ENCODE peak calls at places on chromosomes 1 and 21, in four cellular contexts. K, T, A and M are unnamed samples.

GRCh38 chr1:230824571-230825060 is 43.7 kb downstream of the C1orf198 start:
- DNase-seq in A (peak), K (peak), T (no peak), M (peak)

GRCh38 chr1:224106568-224107281 is 7.2 kb upstream of the FBXO28 start:
- DNase-seq in K (peak), A (peak), T (peak), M (peak)

GRCh38 chr1:5577255-5578040 is 414.8 kb downstream of the NPHP4 start:
- DNase-seq in T (no peak), A (no peak), K (no peak), M (no peak)

GRCh38 chr1:154565876-154566275 is 1.7 kb upstream of the CHRNB2 start:
- DNase-seq in T (no peak), A (no peak), K (no peak), M (no peak)

GRCh38 chr1:18123467-18123992 is 15.9 kb downstream of the IGSF21 start:
- DNase-seq in T (no peak), A (no peak), K (no peak), M (no peak)

GRCh38 chr1:35642472-35642955 is 1.2 kb upstream of the PSMB2 start:
- DNase-seq in T (no peak), K (peak), A (no peak), M (no peak)

GRCh38 chr21:41204736-41205135 is 36.8 kb downstream of the BACE2 start:
- DNase-seq in A (no peak), K (no peak), T (no peak), M (no peak)

GRCh38 chr1:2276803-2277580 is 48.9 kb downstream of the SKI start:
- DNase-seq in K (peak), A (peak), T (no peak), M (no peak)

GRCh38 chr1:180896161-180896560 is 16.5 kb upstream of the KIAA1614 start:
- DNase-seq in T (no peak), A (no peak), K (no peak), M (no peak)

GRCh38 chr21:41765393-41765950 is 1.4 kb downstream of the RIPK4 start:
- DNase-seq in T (no peak), A (no peak), K (no peak), M (no peak)

GRCh38 chr21:14901482-14901958 is 163.3 kb downstream of the NRIP1 start:
- DNase-seq in K (peak), T (no peak), A (peak), M (peak)

GRCh38 chr1:153612111-153612754 is 704 bp downstream of the S100A16 start:
- DNase-seq in T (no peak), K (peak), A (no peak), M (no peak)

GRCh38 chr1:203322480-203323179 is 17.3 kb downstream of the BTG2 start:
- DNase-seq in K (no peak), A (no peak), T (no peak), M (no peak)

GRCh38 chr1:234608026-234608719 is 1.8 kb downstream of the IRF2BP2 start:
- DNase-seq in K (peak), A (peak), T (peak), M (peak)

GRCh38 chr1:194477908-194478307 is 1291.5 kb upstream of the B3GALT2 start:
- DNase-seq in T (no peak), A (no peak), K (no peak), M (no peak)

GRCh38 chr1:243253927-243254232 is 1.2 kb downstream of the CEP170 start:
- DNase-seq in K (no peak), A (no peak), T (peak), M (peak)

GRCh38 chr1:151024540-151025146 is 11.7 kb upstream of the BNIPL start:
- DNase-seq in A (peak), T (peak), K (peak), M (peak)

GRCh38 chr21:41768371-41769042 is 1.7 kb upstream of the RIPK4 start:
- DNase-seq in K (peak), A (peak), T (peak), M (peak)

GRCh38 chr1:227729881-227730629 is 5.0 kb downstream of the JMJD4 start:
- DNase-seq in A (peak), T (peak), K (peak), M (peak)

GRCh38 chr21:29340228-29340627 is 41.5 kb downstream of the BACH1 start:
- DNase-seq in K (peak), A (peak), T (no peak), M (no peak)

GRCh38 chr1:169486281-169486904 is 649 bp upstream of the SLC19A2 start:
- DNase-seq in A (peak), T (no peak), K (peak), M (peak)

GRCh38 chr1:30764396-30764795 is 6.8 kb upstream of the LAPTM5 start:
- DNase-seq in K (no peak), A (no peak), T (no peak), M (no peak)

GRCh38 chr1:110305875-110306420 is 33.2 kb upstream of the RBM15 start:
- DNase-seq in K (no peak), T (no peak), A (no peak), M (no peak)

GRCh38 chr1:224175615-224176014 is 7.4 kb upstream of the DEGS1 start:
- DNase-seq in A (no peak), T (peak), K (peak), M (no peak)

GRCh38 chr1:221190249-221190648 is 311.0 kb downstream of the HLX start:
- DNase-seq in K (no peak), A (no peak), T (no peak), M (no peak)

GRCh38 chr1:228151526-228151925 is 1.8 kb downstream of the GJC2 start:
- DNase-seq in K (no peak), T (no peak), A (no peak), M (no peak)

GRCh38 chr1:231827337-231828105 is 200.9 kb downstream of the DISC1 start:
- DNase-seq in A (peak), T (no peak), K (peak), M (peak)

GRCh38 chr1:36153476-36153875 is 2.5 kb upstream of the MAP7D1 start:
- DNase-seq in T (no peak), K (no peak), A (no peak), M (no peak)

GRCh38 chr1:234509457-234510328 is 30.7 kb upstream of the TARBP1 start:
- DNase-seq in A (peak), T (no peak), K (peak), M (no peak)

GRCh38 chr1:67978988-67979516 is 71.4 kb downstream of the DIRAS3 start:
- DNase-seq in A (peak), K (peak), T (no peak), M (peak)

GRCh38 chr1:229129306-229130027 is 141.4 kb upstream of the RAB4A start:
- DNase-seq in K (no peak), T (no peak), A (no peak), M (no peak)

GRCh38 chr1:211088156-211088555 is 45.8 kb downstream of the KCNH1 start:
- DNase-seq in T (no peak), K (no peak), A (no peak), M (no peak)

GRCh38 chr1:211095381-211095780 is 38.6 kb downstream of the KCNH1 start:
- DNase-seq in A (no peak), T (no peak), K (no peak), M (no peak)

GRCh38 chr1:211092955-211093354 is 41.0 kb downstream of the KCNH1 start:
- DNase-seq in T (no peak), A (no peak), K (no peak), M (no peak)

DNA sequence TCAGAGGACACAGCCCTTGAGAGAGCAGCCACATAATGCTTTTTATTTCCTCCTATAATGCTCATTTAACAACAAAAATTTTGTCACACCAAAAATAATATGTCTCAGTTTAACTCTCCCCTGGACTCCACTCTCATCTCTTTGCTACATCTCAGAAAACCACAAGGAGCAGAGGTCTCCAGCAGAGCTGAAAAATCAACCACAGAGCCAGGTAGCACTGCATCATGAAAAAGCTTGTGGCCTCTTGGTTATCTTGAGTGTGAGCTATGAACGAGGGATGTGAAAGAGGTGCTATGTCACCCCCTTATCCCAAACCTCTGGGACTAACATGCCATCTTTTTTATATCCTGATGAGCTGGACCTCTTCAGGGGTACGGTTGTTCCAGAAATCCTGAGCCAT is 44.4 kb downstream of the KCNH1 start:
- DNase-seq in K (no peak), T (no peak), A (no peak), M (no peak)
- TF ChIP-seq EZH2 in K (no peak), T (no peak), A (no peak), M (no peak)

DNA sequence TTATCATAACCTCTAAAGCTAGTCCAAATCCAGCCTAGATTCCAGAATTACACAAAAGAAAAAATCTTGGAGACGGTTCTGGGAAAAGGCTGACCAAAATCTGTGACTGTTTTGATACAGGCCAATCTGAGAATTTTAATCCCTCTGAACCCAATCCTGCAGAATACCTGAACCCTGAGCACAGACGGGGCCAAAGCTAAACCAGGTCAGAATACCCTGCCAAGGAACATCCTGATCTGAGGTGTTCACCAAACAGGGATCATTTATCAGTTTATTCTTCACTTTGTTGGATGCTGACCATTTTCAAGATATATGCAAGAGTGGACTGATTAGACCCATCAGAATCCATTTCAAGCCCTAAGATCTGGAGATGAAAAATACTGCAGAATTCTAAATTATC is 3.6 kb downstream of the RC3H1 start:
- DNase-seq in T (peak), K (no peak), A (no peak), M (no peak)
- H3K4me3 ChIP-seq in T (no peak), K (no peak), A (peak), M (no peak)

GRCh38 chr1:9066945-9067807 is 2.3 kb downstream of the SLC2A5 start:
- DNase-seq in A (peak), K (peak), T (no peak), M (peak)
- TF ChIP-seq EZH2 in A (no peak), K (no peak), T (no peak), M (no peak)

DNA sequence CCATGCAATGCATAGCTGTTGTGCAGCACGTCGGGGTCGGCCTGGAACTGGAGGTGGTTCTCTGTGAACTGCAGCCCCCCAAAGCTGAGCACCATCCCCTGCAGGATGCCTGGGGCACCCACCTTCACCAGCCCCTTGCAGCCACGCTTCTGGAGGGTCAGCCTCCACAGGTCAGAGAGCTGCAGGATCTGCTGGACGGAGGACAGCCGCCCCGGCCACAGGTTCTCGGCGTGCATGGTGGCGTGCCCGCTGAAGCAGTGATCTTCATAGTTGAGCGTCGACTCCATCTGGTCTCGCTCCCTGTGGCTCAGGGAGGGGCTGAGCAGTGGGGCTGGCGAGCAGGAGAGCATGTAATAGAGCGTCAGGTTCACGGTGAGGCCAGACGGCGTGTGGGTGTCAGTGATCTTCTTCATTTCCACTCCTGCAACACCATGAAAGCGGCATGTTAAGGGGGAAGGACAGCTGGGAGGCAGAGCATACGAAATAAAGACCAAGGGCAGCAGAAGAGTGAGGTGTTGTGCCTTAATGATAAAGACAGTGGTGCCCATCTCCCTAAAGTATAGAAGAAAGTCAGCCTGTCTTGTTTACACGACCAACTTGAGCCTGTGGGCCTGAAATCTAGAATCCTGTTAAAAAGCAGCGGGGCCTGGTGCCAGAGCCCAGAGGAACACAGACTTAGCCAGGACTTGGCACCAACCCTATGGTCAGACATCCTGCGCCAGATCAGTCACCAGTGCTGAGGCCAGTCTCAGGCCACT is 3.0 kb downstream of the KIAA2013 start:
- DNase-seq in T (no peak), K (no peak), A (no peak), M (no peak)
- H3K4me3 ChIP-seq in T (no peak), K (peak), A (no peak), M (peak)

GRCh38 chr1:38817958-38818705 is 41.4 kb downstream of the RRAGC start:
- DNase-seq in A (peak), K (peak), T (peak), M (no peak)
- TF ChIP-seq EZH2 in A (peak), K (peak), T (peak), M (peak)

GRCh38 chr1:115501476-115501875 is 140.3 kb upstream of the VANGL1 start:
- DNase-seq in A (no peak), T (no peak), K (peak), M (peak)
- H3K4me3 ChIP-seq in A (no peak), T (no peak), K (no peak), M (no peak)